ENCODE peak calls at places on chromosomes 6 and 20, in five cellular contexts. O, X, R, T and Y are unnamed samples. For H3K4me1 and H3K9me3, the result is how much of the 10 kb centered on the place peaks cover.

GRCh38 chr6:137717074-137718073 is 149.7 kb upstream of the TNFAIP3 start:
- DNase-seq in O (peak), X (no peak), R (no peak), T (no peak), Y (no peak)

GRCh38 chr20:36819662-36820061 is 46.1 kb upstream of the DSN1 start:
- DNase-seq in O (no peak), X (no peak), R (no peak), T (no peak), Y (no peak)

GRCh38 chr20:50130995-50131394 is 18.0 kb upstream of the UBE2V1 start:
- DNase-seq in O (no peak), X (peak), R (no peak), T (no peak), Y (no peak)

GRCh38 chr6:42449917-42450313 is 1.8 kb downstream of the TRERF1 start:
- DNase-seq in O (no peak), X (peak), R (no peak), T (no peak), Y (no peak)

GRCh38 chr6:125812394-125813231 is 21.9 kb downstream of the NCOA7 start:
- DNase-seq in O (no peak), X (peak), R (no peak), T (no peak), Y (no peak)

GRCh38 chr6:30931959-30932645 is at the start of gene SFTA2:
- DNase-seq in O (no peak), X (no peak), R (peak), T (no peak), Y (no peak)

GRCh38 chr6:12012231-12012565 is at the start of gene HIVEP1:
- DNase-seq in O (no peak), X (no peak), R (no peak), T (peak), Y (peak)

GRCh38 chr6:144340541-144341371 is 55.6 kb downstream of the UTRN start:
- DNase-seq in O (no peak), X (no peak), R (no peak), T (no peak), Y (no peak)

GRCh38 chr20:44104807-44105517 is 82.0 kb downstream of the JPH2 start:
- DNase-seq in O (no peak), X (peak), R (no peak), T (no peak), Y (no peak)

GRCh38 chr20:9532069-9532809 is 17.8 kb downstream of the LAMP5 start:
- DNase-seq in O (no peak), X (no peak), R (no peak), T (no peak), Y (no peak)

GRCh38 chr6:114121913-114122662 is 151.1 kb upstream of the HDAC2 start:
- DNase-seq in O (no peak), X (no peak), R (no peak), T (no peak), Y (no peak)

GRCh38 chr6:130872250-130873095 is 45.3 kb downstream of the SMLR1 start:
- DNase-seq in O (peak), X (peak), R (peak), T (peak), Y (peak)

GRCh38 chr6:32973144-32973854 is 4.9 kb downstream of the BRD2 start:
- DNase-seq in O (peak), X (peak), R (no peak), T (peak), Y (peak)

GRCh38 chr6:97774973-97775372 is 492.0 kb upstream of the MMS22L start:
- DNase-seq in O (no peak), X (no peak), R (no peak), T (no peak), Y (no peak)

GRCh38 chr20:23634985-23635767 is 2.6 kb downstream of the CST3 start:
- DNase-seq in O (no peak), X (no peak), R (no peak), T (no peak), Y (no peak)

GRCh38 chr6:47126647-47127339 is 84.7 kb upstream of the ADGRF1 start:
- DNase-seq in O (no peak), X (no peak), R (no peak), T (no peak), Y (no peak)

GRCh38 chr6:44725070-44725469 is 337.6 kb downstream of the CDC5L start:
- DNase-seq in O (no peak), X (no peak), R (no peak), T (no peak), Y (no peak)

GRCh38 chr6:98980814-98981213 is 33.1 kb upstream of the FBXL4 start:
- DNase-seq in O (no peak), X (no peak), R (no peak), T (no peak), Y (no peak)

GRCh38 chr6:149337330-149337729 is 19.8 kb downstream of the TAB2 start:
- DNase-seq in O (no peak), X (peak), R (no peak), T (no peak), Y (no peak)

GRCh38 chr6:80217799-80218198 is 111.3 kb downstream of the BCKDHB start:
- DNase-seq in O (no peak), X (no peak), R (no peak), T (no peak), Y (no peak)

GRCh38 chr6:87118054-87118453 is 23.1 kb upstream of the CGA start:
- DNase-seq in O (no peak), X (peak), R (no peak), T (no peak), Y (no peak)

GRCh38 chr6:44367686-44368085 is 19.8 kb upstream of the CDC5L start:
- DNase-seq in O (no peak), X (no peak), R (no peak), T (no peak), Y (no peak)

GRCh38 chr20:36573798-36574277 is 441 bp downstream of the TGIF2 start:
- DNase-seq in O (peak), X (no peak), R (peak), T (peak), Y (peak)

GRCh38 chr6:146950351-146950835 is 253.8 kb upstream of the STXBP5 start:
- DNase-seq in O (no peak), X (peak), R (no peak), T (no peak), Y (no peak)

GRCh38 chr6:130365166-130366010 is 429 bp upstream of the TMEM200A start:
- DNase-seq in O (no peak), X (peak), R (peak), T (peak), Y (peak)

DNA sequence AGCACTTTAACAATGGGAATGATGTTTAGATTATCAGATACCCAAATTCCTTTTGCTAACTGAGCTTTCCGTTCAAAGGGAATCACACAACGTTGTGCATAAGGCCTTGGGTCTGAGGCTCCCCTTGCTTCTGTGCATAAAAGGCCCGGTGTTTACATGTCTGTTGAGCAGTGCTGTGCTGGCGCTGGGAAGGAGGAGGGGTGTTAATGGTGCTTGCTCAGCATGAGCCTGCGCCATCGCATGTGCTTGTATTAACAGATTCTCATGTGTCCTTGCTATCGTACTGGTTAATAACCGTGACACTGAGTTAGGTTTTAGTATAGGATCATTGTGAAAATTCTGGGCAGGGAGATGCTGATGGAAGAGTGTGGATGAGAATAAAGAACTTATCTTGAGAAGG is 62.2 kb upstream of the TRAF3IP2 start:
- DNase-seq in O (no peak), X (peak), R (no peak), T (no peak), Y (no peak)
- H3K4me1 ChIP-seq in O (under half), X (under half), R (under half), T (under half), Y (under half)

GRCh38 chr20:51318058-51318960 is 224.2 kb downstream of the NFATC2 start:
- DNase-seq in O (peak), X (no peak), R (peak), T (no peak), Y (no peak)
- TF ChIP-seq CTCF in O (peak), X (peak), R (peak), T (no peak), Y (no peak)

GRCh38 chr20:56155625-56156024 is 92.9 kb upstream of the MC3R start:
- DNase-seq in O (no peak), X (no peak), R (no peak), T (no peak), Y (no peak)
- H3K9me3 ChIP-seq in O (under half), X (under half), R (under half), T (under half), Y (under half)

GRCh38 chr6:35607517-35608233 is 81.0 kb downstream of the FKBP5 start:
- DNase-seq in O (no peak), X (no peak), R (no peak), T (no peak), Y (no peak)

GRCh38 chr6:35601331-35602132 is 87.2 kb downstream of the FKBP5 start:
- DNase-seq in O (peak), X (peak), R (no peak), T (peak), Y (no peak)

GRCh38 chr6:35603326-35604202 is 85.2 kb downstream of the FKBP5 start:
- DNase-seq in O (no peak), X (no peak), R (no peak), T (no peak), Y (no peak)

GRCh38 chr6:35602133-35602946 is 86.4 kb downstream of the FKBP5 start:
- DNase-seq in O (no peak), X (peak), R (no peak), T (no peak), Y (no peak)

GRCh38 chr6:35605600-35605999 is 83.1 kb downstream of the FKBP5 start:
- DNase-seq in O (no peak), X (no peak), R (no peak), T (no peak), Y (no peak)
- H3K4me1 ChIP-seq in O (half or more), X (under half), R (under half), T (under half), Y (under half)

GRCh38 chr20:63737690-63737939 is 1.2 kb downstream of the LIME1 start:
- DNase-seq in O (no peak), X (no peak), R (no peak), T (peak), Y (no peak)

GRCh38 chr20:63740070-63740500 is 509 bp downstream of the SLC2A4RG start:
- DNase-seq in O (no peak), X (peak), R (peak), T (peak), Y (peak)

GRCh38 chr20:63737940-63738686 is 1.5 kb upstream of the SLC2A4RG start:
- DNase-seq in O (no peak), X (no peak), R (peak), T (peak), Y (peak)

GRCh38 chr20:63739129-63740069 is at the start of gene SLC2A4RG:
- DNase-seq in O (peak), X (peak), R (peak), T (peak), Y (peak)

DNA sequence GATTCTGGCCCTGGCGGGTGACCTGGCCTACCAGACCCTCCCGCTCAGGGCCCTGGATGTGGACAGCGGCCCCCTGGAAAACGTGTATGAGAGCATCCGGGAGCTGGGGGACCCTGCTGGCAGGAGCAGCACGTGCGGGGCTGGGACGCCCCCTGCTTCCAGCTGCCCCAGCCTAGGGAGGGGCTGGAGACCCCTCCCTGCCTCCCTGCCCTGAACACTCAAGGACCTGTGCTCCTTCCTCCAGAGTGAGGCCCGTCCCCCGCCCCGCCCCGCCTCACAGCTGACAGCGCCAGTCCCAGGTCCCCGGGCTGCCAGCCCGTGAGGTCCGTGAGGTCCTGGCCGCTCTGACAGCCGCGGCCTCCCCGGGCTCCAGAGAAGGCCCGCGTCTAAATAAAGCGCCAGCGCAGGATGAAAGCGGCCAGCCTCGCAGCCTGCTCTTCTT is 868 bp upstream of the SLC2A4RG start:
- DNase-seq in O (no peak), X (no peak), R (peak), T (peak), Y (peak)
- TF ChIP-seq CTCF in O (no peak), X (no peak), R (no peak), T (no peak), Y (no peak)

GRCh38 chr20:19335916-19336315 is 123.5 kb downstream of the SLC24A3 start:
- DNase-seq in O (no peak), X (no peak), R (no peak), T (no peak), Y (no peak)

GRCh38 chr20:19336601-19337000 is 124.2 kb downstream of the SLC24A3 start:
- DNase-seq in O (no peak), X (no peak), R (no peak), T (no peak), Y (no peak)

GRCh38 chr20:19338960-19339359 is 126.5 kb downstream of the SLC24A3 start:
- DNase-seq in O (no peak), X (no peak), R (no peak), T (no peak), Y (no peak)

GRCh38 chr20:19338380-19338779 is 125.9 kb downstream of the SLC24A3 start:
- DNase-seq in O (no peak), X (no peak), R (no peak), T (no peak), Y (no peak)

DNA sequence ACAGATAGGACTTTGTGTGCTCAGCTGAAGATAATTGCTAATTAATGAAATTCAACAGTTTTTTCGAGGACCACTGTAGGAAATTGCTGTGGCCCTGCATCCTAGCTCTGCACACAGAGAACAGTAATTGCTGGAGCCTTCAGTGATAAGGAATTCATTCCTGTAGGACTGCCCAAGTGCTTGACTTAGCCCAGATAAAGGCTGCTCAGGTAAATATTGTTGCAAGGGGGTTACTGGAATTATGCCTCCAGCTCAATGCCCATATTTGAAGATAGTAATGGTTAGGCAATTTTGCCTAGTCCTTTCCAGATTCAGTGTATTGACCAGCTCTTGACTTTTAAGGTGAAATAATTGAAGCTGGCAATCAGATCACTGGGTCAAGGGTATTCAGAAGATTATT is 122.9 kb downstream of the SLC24A3 start:
- DNase-seq in O (no peak), X (no peak), R (no peak), T (no peak), Y (no peak)
- H3K9me3 ChIP-seq in O (under half), X (under half), R (under half), T (under half), Y (under half)

GRCh38 chr20:57326667-57327455 is 2.7 kb upstream of the SPO11 start:
- DNase-seq in O (no peak), X (no peak), R (no peak), T (no peak), Y (no peak)

GRCh38 chr20:57327820-57328219 is 1.8 kb upstream of the SPO11 start:
- DNase-seq in O (no peak), X (no peak), R (no peak), T (no peak), Y (no peak)

GRCh38 chr20:57332105-57333089 is 2.8 kb downstream of the SPO11 start:
- DNase-seq in O (no peak), X (no peak), R (no peak), T (no peak), Y (no peak)

GRCh38 chr20:57329608-57330221 is at the start of gene SPO11:
- DNase-seq in O (no peak), X (no peak), R (no peak), T (no peak), Y (no peak)

GRCh38 chr20:57330998-57331397 is 1.4 kb downstream of the SPO11 start:
- DNase-seq in O (no peak), X (no peak), R (no peak), T (no peak), Y (no peak)
- H3K4me1 ChIP-seq in O (under half), X (under half), R (under half), T (under half), Y (under half)

GRCh38 chr6:77926198-77926752 is 273.4 kb downstream of the MEI4 start:
- DNase-seq in O (no peak), X (no peak), R (no peak), T (no peak), Y (no peak)
- TF ChIP-seq CTCF in O (no peak), X (no peak), R (no peak), T (no peak), Y (no peak)

DNA sequence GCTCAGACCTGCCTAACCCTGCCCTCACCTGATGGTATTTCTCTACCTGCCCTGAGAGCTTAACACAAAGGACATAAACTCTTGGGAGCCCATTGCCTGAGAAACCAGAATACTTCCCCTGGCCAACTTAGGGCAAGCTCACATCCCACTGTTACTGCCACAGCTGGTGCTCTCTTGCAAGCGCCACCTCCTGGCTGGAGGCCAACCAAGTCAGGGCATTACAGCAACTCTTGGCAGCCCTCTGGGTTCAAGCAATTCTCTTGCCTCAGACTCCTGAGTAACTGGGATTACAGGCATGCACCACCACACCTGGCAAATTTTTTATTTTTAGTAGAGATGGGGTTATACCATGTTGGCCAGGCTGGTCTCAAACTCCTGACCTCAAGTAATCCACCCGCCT is 70.1 kb downstream of the HECA start:
- DNase-seq in O (no peak), X (no peak), R (no peak), T (no peak), Y (no peak)
- H3K9me3 ChIP-seq in O (under half), X (under half), R (under half), T (under half), Y (under half)

GRCh38 chr6:106143582-106144139 is 57.5 kb downstream of the PRDM1 start:
- DNase-seq in O (no peak), X (no peak), R (no peak), T (no peak), Y (no peak)

GRCh38 chr6:106141441-106142237 is 55.5 kb downstream of the PRDM1 start:
- DNase-seq in O (no peak), X (no peak), R (no peak), T (no peak), Y (no peak)

GRCh38 chr6:106145741-106146227 is 59.6 kb downstream of the PRDM1 start:
- DNase-seq in O (no peak), X (peak), R (no peak), T (no peak), Y (no peak)

GRCh38 chr6:106145144-106145543 is 59.0 kb downstream of the PRDM1 start:
- DNase-seq in O (no peak), X (no peak), R (no peak), T (no peak), Y (no peak)

DNA sequence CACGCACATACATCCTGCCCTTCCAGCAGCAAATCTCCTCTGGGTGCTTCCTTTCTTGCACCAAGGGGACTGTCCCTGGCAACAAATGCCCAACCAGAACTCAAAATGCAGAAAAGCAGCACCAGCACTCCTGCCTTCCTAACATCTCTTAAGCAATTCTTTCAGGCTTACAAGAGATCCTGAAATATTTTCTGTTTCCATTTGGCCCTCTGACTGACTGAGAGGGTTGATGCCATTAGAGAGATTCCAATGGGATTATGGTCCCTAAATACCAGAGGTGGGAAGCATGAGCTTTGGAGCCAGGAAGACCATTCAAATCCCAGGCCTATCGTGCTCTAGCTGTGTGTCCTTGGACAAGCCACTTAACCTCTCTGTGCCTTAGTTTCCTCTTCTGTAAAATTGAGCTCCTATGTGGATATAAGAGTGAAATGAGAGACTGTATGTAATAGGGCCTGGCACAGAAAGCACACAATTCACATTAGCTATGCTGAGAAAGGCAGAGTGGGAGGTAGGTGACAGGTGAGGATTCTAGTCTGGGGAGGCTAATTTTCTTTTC is 56.8 kb downstream of the PRDM1 start:
- DNase-seq in O (no peak), X (no peak), R (no peak), T (no peak), Y (no peak)
- H3K4me1 ChIP-seq in O (under half), X (under half), R (under half), T (under half), Y (under half)